ENCODE peak calls at places on chromosomes 16 and 17, in five cellular contexts. One of them, this sample, is unnamed.
A peak's percentile ranks its signal among the peaks of the same experiment; 100 is the strongest.

GRCh38 chr16:22687031-22687530 is 126.9 kb upstream of the HS3ST2 start:
- DNase-seq in left ventricle myocardium inferior: no peak
- DNase-seq in upper lobe of left lung: no peak
- DNase-seq in body of pancreas: no peak
- DNase-seq in WERI-Rb-1: no peak
- DNase-seq in this sample: no peak

GRCh38 chr16:11614587-11615175 is 28.0 kb upstream of the LITAF start:
- DNase-seq in left ventricle myocardium inferior: no peak
- DNase-seq in upper lobe of left lung: no peak
- DNase-seq in body of pancreas: no peak
- DNase-seq in WERI-Rb-1: no peak
- DNase-seq in this sample: no peak

GRCh38 chr17:32483451-32484019 is 3.3 kb upstream of the CDK5R1 start:
- DNase-seq in left ventricle myocardium inferior: peak; percentile 84
- DNase-seq in upper lobe of left lung: no peak
- DNase-seq in body of pancreas: peak; percentile 50
- DNase-seq in WERI-Rb-1: peak; percentile 75
- DNase-seq in this sample: no peak

GRCh38 chr16:2246301-2246885 is 5.0 kb downstream of the ECI1 start:
- DNase-seq in left ventricle myocardium inferior: no peak
- DNase-seq in upper lobe of left lung: no peak
- DNase-seq in body of pancreas: no peak
- DNase-seq in WERI-Rb-1: no peak
- DNase-seq in this sample: no peak

GRCh38 chr16:22372882-22373661 is 1.3 kb downstream of the CDR2 start:
- DNase-seq in left ventricle myocardium inferior: no peak
- DNase-seq in upper lobe of left lung: no peak
- DNase-seq in body of pancreas: no peak
- DNase-seq in WERI-Rb-1: no peak
- DNase-seq in this sample: no peak

GRCh38 chr16:48814994-48815393 is 205.0 kb upstream of the N4BP1 start:
- DNase-seq in left ventricle myocardium inferior: no peak
- DNase-seq in upper lobe of left lung: no peak
- DNase-seq in body of pancreas: no peak
- DNase-seq in WERI-Rb-1: no peak
- DNase-seq in this sample: no peak

GRCh38 chr16:88505405-88506082 is 52.5 kb downstream of the ZFPM1 start:
- DNase-seq in left ventricle myocardium inferior: no peak
- DNase-seq in upper lobe of left lung: peak; percentile 42
- DNase-seq in body of pancreas: peak; percentile 92
- DNase-seq in WERI-Rb-1: peak; percentile 57
- DNase-seq in this sample: peak; percentile 52

GRCh38 chr17:56160395-56160889 is 7.2 kb downstream of the ANKFN1 start:
- DNase-seq in left ventricle myocardium inferior: no peak
- DNase-seq in upper lobe of left lung: no peak
- DNase-seq in body of pancreas: no peak
- DNase-seq in WERI-Rb-1: no peak
- DNase-seq in this sample: no peak

GRCh38 chr17:58412910-58413630 is 4.3 kb downstream of the RNF43 start:
- DNase-seq in left ventricle myocardium inferior: no peak
- DNase-seq in upper lobe of left lung: no peak
- DNase-seq in body of pancreas: no peak
- DNase-seq in WERI-Rb-1: no peak
- DNase-seq in this sample: no peak

GRCh38 chr17:73786286-73786743 is 142.1 kb upstream of the SDK2 start:
- DNase-seq in left ventricle myocardium inferior: no peak
- DNase-seq in upper lobe of left lung: no peak
- DNase-seq in body of pancreas: no peak
- DNase-seq in WERI-Rb-1: peak; percentile 54
- DNase-seq in this sample: no peak

GRCh38 chr17:45955326-45955725 is 43.7 kb upstream of the STH start:
- DNase-seq in left ventricle myocardium inferior: no peak
- DNase-seq in upper lobe of left lung: no peak
- DNase-seq in body of pancreas: no peak
- DNase-seq in WERI-Rb-1: no peak
- DNase-seq in this sample: no peak

GRCh38 chr16:58426095-58426494 is 33.8 kb downstream of the GINS3 start:
- DNase-seq in left ventricle myocardium inferior: no peak
- DNase-seq in upper lobe of left lung: peak; percentile 49
- DNase-seq in body of pancreas: no peak
- DNase-seq in WERI-Rb-1: no peak
- DNase-seq in this sample: no peak

GRCh38 chr17:1107777-1108559 is 71.8 kb downstream of the ABR start:
- DNase-seq in left ventricle myocardium inferior: no peak
- DNase-seq in upper lobe of left lung: no peak
- DNase-seq in body of pancreas: no peak
- DNase-seq in WERI-Rb-1: peak; percentile 28
- DNase-seq in this sample: no peak

GRCh38 chr17:40958086-40958953 is 8.4 kb downstream of the KRT39 start:
- DNase-seq in left ventricle myocardium inferior: no peak
- DNase-seq in upper lobe of left lung: no peak
- DNase-seq in body of pancreas: no peak
- DNase-seq in WERI-Rb-1: no peak
- DNase-seq in this sample: no peak

GRCh38 chr16:2954647-2955381 is 9.3 kb upstream of the KREMEN2 start:
- DNase-seq in left ventricle myocardium inferior: no peak
- DNase-seq in upper lobe of left lung: no peak
- DNase-seq in body of pancreas: no peak
- DNase-seq in WERI-Rb-1: no peak
- DNase-seq in this sample: no peak

GRCh38 chr17:38910325-38910724 is 15.1 kb upstream of the LASP1NB start:
- DNase-seq in left ventricle myocardium inferior: no peak
- DNase-seq in upper lobe of left lung: no peak
- DNase-seq in body of pancreas: peak; percentile 4
- DNase-seq in WERI-Rb-1: no peak
- DNase-seq in this sample: no peak

GRCh38 chr17:7322520-7323194 is 6.5 kb downstream of the NEURL4 start:
- DNase-seq in left ventricle myocardium inferior: no peak
- DNase-seq in upper lobe of left lung: no peak
- DNase-seq in body of pancreas: no peak
- DNase-seq in WERI-Rb-1: no peak
- DNase-seq in this sample: no peak

GRCh38 chr17:57313276-57313835 is 57.0 kb downstream of the MSI2 start:
- DNase-seq in left ventricle myocardium inferior: no peak
- DNase-seq in upper lobe of left lung: no peak
- DNase-seq in body of pancreas: no peak
- DNase-seq in WERI-Rb-1: no peak
- DNase-seq in this sample: no peak

GRCh38 chr17:13437966-13438779 is 163.6 kb downstream of the HS3ST3A1 start:
- DNase-seq in left ventricle myocardium inferior: no peak
- DNase-seq in upper lobe of left lung: no peak
- DNase-seq in body of pancreas: no peak
- DNase-seq in WERI-Rb-1: no peak
- DNase-seq in this sample: no peak

GRCh38 chr17:39863918-39864746 is at the start of gene IKZF3:
- DNase-seq in left ventricle myocardium inferior: peak; percentile 21
- DNase-seq in upper lobe of left lung: peak; percentile 87
- DNase-seq in body of pancreas: peak; percentile 69
- DNase-seq in WERI-Rb-1: peak; percentile 80
- DNase-seq in this sample: peak; percentile 84

GRCh38 chr17:67022451-67022810 is 21.9 kb upstream of the CACNG1 start:
- DNase-seq in left ventricle myocardium inferior: no peak
- DNase-seq in upper lobe of left lung: no peak
- DNase-seq in body of pancreas: no peak
- DNase-seq in WERI-Rb-1: no peak
- DNase-seq in this sample: no peak

GRCh38 chr17:17043668-17044226 is 1.5 kb downstream of the MPRIP start:
- DNase-seq in left ventricle myocardium inferior: no peak
- DNase-seq in upper lobe of left lung: peak; percentile 56
- DNase-seq in body of pancreas: no peak
- DNase-seq in WERI-Rb-1: no peak
- DNase-seq in this sample: no peak

GRCh38 chr17:67139784-67140665 is 95.7 kb downstream of the CACNG1 start:
- DNase-seq in left ventricle myocardium inferior: no peak
- DNase-seq in upper lobe of left lung: no peak
- DNase-seq in body of pancreas: peak; percentile 79
- DNase-seq in WERI-Rb-1: no peak
- DNase-seq in this sample: no peak

DNA sequence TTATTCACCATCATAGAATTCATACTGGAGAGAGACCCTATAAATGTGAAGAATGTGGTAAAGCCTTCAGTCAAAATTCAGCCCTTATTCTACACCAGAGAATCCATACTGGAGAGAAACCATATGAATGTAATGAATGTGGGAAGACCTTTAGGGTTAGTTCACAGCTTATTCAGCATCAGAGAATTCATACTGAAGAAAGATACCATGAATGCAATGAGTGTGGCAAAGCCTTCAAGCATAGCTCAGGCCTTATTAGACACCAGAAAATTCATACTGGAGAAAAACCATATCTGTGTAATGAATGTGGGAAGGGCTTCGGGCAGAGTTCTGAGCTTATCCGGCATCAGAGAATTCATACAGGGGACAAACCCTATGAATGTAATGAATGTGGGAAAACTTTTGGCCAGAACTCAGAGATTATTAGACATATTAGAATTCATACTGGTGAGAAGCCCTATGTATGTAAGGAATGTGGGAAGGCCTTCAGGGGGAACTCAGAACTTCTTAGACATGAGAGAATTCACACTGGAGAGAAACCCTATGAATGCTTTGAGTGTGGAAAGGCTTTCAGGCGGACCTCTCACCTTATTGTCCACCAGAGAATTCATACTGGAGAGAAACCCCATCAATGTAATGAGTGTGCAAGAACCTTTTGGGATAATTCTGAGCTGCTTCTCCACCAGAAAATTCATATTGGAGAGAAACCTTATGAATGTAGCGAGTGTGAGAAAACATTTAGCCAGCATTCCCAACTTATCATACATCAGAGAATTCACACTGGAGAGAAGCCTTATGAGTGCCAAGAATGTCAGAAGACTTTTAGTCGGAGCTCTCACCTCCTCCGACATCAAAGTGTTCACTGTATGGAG is 14.1 kb downstream of the ZFP3 start:
- DNase-seq in left ventricle myocardium inferior: no peak
- DNase-seq in upper lobe of left lung: no peak
- DNase-seq in body of pancreas: no peak
- DNase-seq in WERI-Rb-1: no peak
- DNase-seq in this sample: no peak
- H3K9me3 ChIP-seq in left ventricle myocardium inferior: peaks cover 98% of the 10 kb centered on the region
- H3K9me3 ChIP-seq in upper lobe of left lung: peaks cover 99% of the 10 kb centered on the region
- H3K9me3 ChIP-seq in body of pancreas: peaks cover 7% of the 10 kb centered on the region
- H3K9me3 ChIP-seq in WERI-Rb-1: peaks cover 54% of the 10 kb centered on the region
- H3K9me3 ChIP-seq in this sample: peaks cover 57% of the 10 kb centered on the region

GRCh38 chr17:70017941-70018340 is 57.1 kb upstream of the KCNJ16 start:
- DNase-seq in left ventricle myocardium inferior: no peak
- DNase-seq in upper lobe of left lung: no peak
- DNase-seq in body of pancreas: no peak
- DNase-seq in WERI-Rb-1: no peak
- DNase-seq in this sample: no peak
- H3K9me3 ChIP-seq in left ventricle myocardium inferior: no peaks in the 10 kb centered on the region
- H3K9me3 ChIP-seq in upper lobe of left lung: no peaks in the 10 kb centered on the region
- H3K9me3 ChIP-seq in body of pancreas: no peaks in the 10 kb centered on the region
- H3K9me3 ChIP-seq in WERI-Rb-1: no peaks in the 10 kb centered on the region
- H3K9me3 ChIP-seq in this sample: no peaks in the 10 kb centered on the region

DNA sequence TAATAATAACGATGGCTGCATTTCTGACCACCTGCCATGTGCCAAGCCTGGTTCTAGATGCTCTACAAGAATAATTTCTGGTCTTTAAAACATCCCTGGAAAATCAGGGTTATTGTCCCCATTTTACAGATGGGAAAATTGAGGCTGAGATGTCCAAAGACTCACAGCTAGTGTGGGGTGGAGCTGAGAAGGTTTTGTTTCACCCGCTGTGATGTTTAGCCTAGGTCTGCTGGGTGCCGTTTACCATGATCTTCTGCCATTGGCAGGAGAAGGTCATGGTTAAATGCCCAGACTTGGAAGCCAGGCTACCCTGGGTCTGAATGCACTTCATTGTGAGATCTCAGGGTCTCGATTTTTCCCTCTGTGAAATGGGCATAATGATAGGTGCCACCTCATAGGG is 159.1 kb upstream of the PLCG2 start:
- DNase-seq in left ventricle myocardium inferior: no peak
- DNase-seq in upper lobe of left lung: no peak
- DNase-seq in body of pancreas: no peak
- DNase-seq in WERI-Rb-1: no peak
- DNase-seq in this sample: no peak
- H3K9me3 ChIP-seq in left ventricle myocardium inferior: no peaks in the 10 kb centered on the region
- H3K9me3 ChIP-seq in upper lobe of left lung: no peaks in the 10 kb centered on the region
- H3K9me3 ChIP-seq in body of pancreas: no peaks in the 10 kb centered on the region
- H3K9me3 ChIP-seq in WERI-Rb-1: no peaks in the 10 kb centered on the region
- H3K9me3 ChIP-seq in this sample: no peaks in the 10 kb centered on the region

DNA sequence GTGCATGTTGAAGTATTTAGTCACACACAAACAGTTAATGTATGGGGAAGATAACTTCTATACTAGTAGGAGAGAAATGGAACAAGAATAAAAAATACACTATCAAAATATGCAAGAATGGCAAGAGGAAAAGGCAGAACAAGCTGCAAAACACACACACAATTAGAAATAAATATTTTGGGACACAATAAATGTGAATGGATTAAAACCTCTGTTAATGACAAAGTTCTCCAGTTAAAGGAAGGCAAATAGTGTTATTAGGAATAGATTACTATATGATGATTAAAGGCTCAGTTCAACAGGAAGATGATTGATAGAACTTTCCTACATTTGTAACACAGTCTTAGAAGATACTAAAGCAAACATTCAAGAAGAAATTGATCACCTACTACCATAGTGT is 106.3 kb upstream of the ZNF750 start:
- DNase-seq in left ventricle myocardium inferior: no peak
- DNase-seq in upper lobe of left lung: no peak
- DNase-seq in body of pancreas: no peak
- DNase-seq in WERI-Rb-1: no peak
- DNase-seq in this sample: no peak
- H3K9me3 ChIP-seq in left ventricle myocardium inferior: peaks cover 44% of the 10 kb centered on the region
- H3K9me3 ChIP-seq in upper lobe of left lung: peaks cover 16% of the 10 kb centered on the region
- H3K9me3 ChIP-seq in body of pancreas: no peaks in the 10 kb centered on the region
- H3K9me3 ChIP-seq in WERI-Rb-1: peaks cover 80% of the 10 kb centered on the region
- H3K9me3 ChIP-seq in this sample: peaks cover 11% of the 10 kb centered on the region

DNA sequence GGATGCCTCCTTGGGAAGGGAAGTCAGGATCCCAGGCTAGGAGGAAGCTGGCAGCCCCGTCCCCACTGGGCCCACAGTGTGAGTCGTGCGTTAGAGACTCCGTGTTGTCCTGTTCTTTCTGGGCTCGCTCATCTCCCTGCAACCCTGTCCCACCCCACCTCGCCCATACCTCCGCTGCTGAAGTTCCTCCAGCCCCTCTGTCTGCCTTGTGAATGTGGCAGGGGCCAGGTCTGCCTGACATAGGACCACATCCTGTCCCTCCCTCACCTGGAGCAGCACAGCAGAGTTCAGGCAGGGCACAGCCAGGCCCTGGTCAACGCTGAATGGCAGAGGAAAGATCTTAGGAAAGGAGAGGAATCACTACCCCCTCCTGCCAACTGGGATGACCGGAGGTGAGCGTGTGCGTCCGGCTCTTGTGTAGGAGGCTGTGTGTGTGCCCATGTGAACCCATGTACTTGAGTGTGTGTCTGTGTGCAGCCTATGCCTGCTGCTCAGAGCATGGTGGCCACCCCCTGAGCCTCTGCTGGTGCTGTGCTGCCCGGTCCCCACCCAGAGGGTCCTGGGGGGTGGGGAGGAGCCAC is 12.8 kb downstream of the KCNJ18 start:
- DNase-seq in left ventricle myocardium inferior: no peak
- DNase-seq in upper lobe of left lung: no peak
- DNase-seq in body of pancreas: no peak
- DNase-seq in WERI-Rb-1: no peak
- DNase-seq in this sample: no peak
- H3K9me3 ChIP-seq in left ventricle myocardium inferior: no peaks in the 10 kb centered on the region
- H3K9me3 ChIP-seq in upper lobe of left lung: no peaks in the 10 kb centered on the region
- H3K9me3 ChIP-seq in body of pancreas: no peaks in the 10 kb centered on the region
- H3K9me3 ChIP-seq in WERI-Rb-1: no peaks in the 10 kb centered on the region
- H3K9me3 ChIP-seq in this sample: no peaks in the 10 kb centered on the region

This sample was measured in T-helper 17 cell.